ENCODE peak calls at places on chromosome 20, in ten cellular contexts. Y is SW480; X is astrocyte of the spinal cord; S is stimulated activated CD4-positive, alpha-beta T cell treated with anti-CD3 and anti-CD28 coated beads, Interleukin-4, amount 100 ng/mL, for 24 hours; E is lung microvascular endothelial cell; C is stimulated activated CD8-positive, alpha-beta memory T cell treated with anti-CD3 and anti-CD28 coated beads, Interleukin-2, amount 100 ng/mL, for 48 hours; N is fibroblast of lung; Q is CD4-positive, alpha-beta T cell; I is AG10803; K is tibial artery. B is an unnamed sample.

GRCh38 chr20:4663044-4663443 is 58.7 kb upstream of the PRND start:
- DNase-seq in I (no peak), X (no peak), S (no peak), K (no peak), N (no peak), Y (no peak), Q (no peak), E (no peak), C (no peak), B (no peak)

GRCh38 chr20:52926505-52926904 is 45.7 kb upstream of the TSHZ2 start:
- DNase-seq in S (no peak), I (no peak), N (peak), C (no peak), K (no peak), Y (no peak), X (no peak), Q (no peak), E (no peak), B (no peak)

GRCh38 chr20:4167261-4168004 is 152.1 kb upstream of the RNF24 start:
- DNase-seq in Y (peak), N (no peak), S (no peak), K (no peak), E (no peak), I (no peak), X (peak), C (no peak), Q (no peak), B (no peak)

GRCh38 chr20:47600967-47601547 is 99.4 kb downstream of the NCOA3 start:
- DNase-seq in E (no peak), X (no peak), I (no peak), N (no peak), Q (no peak), Y (no peak), S (no peak), K (no peak), C (no peak), B (no peak)

GRCh38 chr20:17617868-17618672 is 48.2 kb downstream of the DSTN start:
- DNase-seq in E (no peak), X (no peak), Y (peak), Q (no peak), I (no peak), S (no peak), K (peak), C (no peak), N (no peak), B (no peak)

GRCh38 chr20:60011512-60012507 is 53.6 kb downstream of the CDH26 start:
- DNase-seq in X (no peak), E (no peak), Y (peak), N (no peak), C (no peak), S (no peak), K (no peak), Q (no peak), I (no peak), B (no peak)

GRCh38 chr20:36252511-36252910 is 16.2 kb downstream of the AAR2 start:
- DNase-seq in K (peak), Q (no peak), E (no peak), C (no peak), I (no peak), Y (no peak), S (no peak), N (no peak), X (no peak), B (no peak)

GRCh38 chr20:46135856-46136633 is 17.9 kb downstream of the CD40 start:
- DNase-seq in Q (no peak), S (no peak), C (no peak), K (no peak), E (no peak), I (no peak), X (no peak), N (no peak), Y (no peak), B (no peak)